ENCODE peak calls at places on chromosome 1, in ten cellular contexts. One of them, this sample, is unnamed.

GRCh38 chr1:65050735-65051134 is 84.4 kb upstream of the JAK1 start:
- DNase-seq in retinal pigment epithelial cell: no peak
- DNase-seq in activated CD8-positive, alpha-beta memory T cell treated with anti-CD3 and anti-CD28 coated beads for 48 hours: no peak
- DNase-seq in AG20443: no peak
- DNase-seq in neural crest cell: no peak
- DNase-seq in effector memory CD8-positive, alpha-beta T cell: no peak
- DNase-seq in aorta: no peak
- DNase-seq in SHP77: no peak
- DNase-seq in left lung: no peak
- DNase-seq in renal cortical epithelial cell: no peak
- DNase-seq in this sample: no peak

GRCh38 chr1:204469304-204469703 is 25.3 kb downstream of the PIK3C2B start:
- DNase-seq in AG20443: no peak
- DNase-seq in neural crest cell: no peak
- DNase-seq in SHP77: no peak
- DNase-seq in retinal pigment epithelial cell: no peak
- DNase-seq in activated CD8-positive, alpha-beta memory T cell treated with anti-CD3 and anti-CD28 coated beads for 48 hours: no peak
- DNase-seq in left lung: no peak
- DNase-seq in effector memory CD8-positive, alpha-beta T cell: no peak
- DNase-seq in renal cortical epithelial cell: no peak
- DNase-seq in aorta: no peak
- DNase-seq in this sample: no peak

GRCh38 chr1:59747469-59748014 is 67.2 kb upstream of the HOOK1 start:
- DNase-seq in AG20443: no peak
- DNase-seq in left lung: no peak
- DNase-seq in retinal pigment epithelial cell: no peak
- DNase-seq in effector memory CD8-positive, alpha-beta T cell: no peak
- DNase-seq in activated CD8-positive, alpha-beta memory T cell treated with anti-CD3 and anti-CD28 coated beads for 48 hours: no peak
- DNase-seq in aorta: no peak
- DNase-seq in renal cortical epithelial cell: no peak
- DNase-seq in SHP77: no peak
- DNase-seq in neural crest cell: no peak
- DNase-seq in this sample: no peak

GRCh38 chr1:179121159-179121938 is 39.5 kb downstream of the TOR3A start:
- DNase-seq in AG20443: no peak
- DNase-seq in effector memory CD8-positive, alpha-beta T cell: peak; percentile 27
- DNase-seq in SHP77: no peak
- DNase-seq in left lung: no peak
- DNase-seq in aorta: no peak
- DNase-seq in neural crest cell: peak; percentile 15
- DNase-seq in renal cortical epithelial cell: peak; percentile 71
- DNase-seq in retinal pigment epithelial cell: no peak
- DNase-seq in activated CD8-positive, alpha-beta memory T cell treated with anti-CD3 and anti-CD28 coated beads for 48 hours: no peak
- DNase-seq in this sample: no peak

GRCh38 chr1:17582124-17582768 is 42.7 kb downstream of the ARHGEF10L start:
- DNase-seq in retinal pigment epithelial cell: no peak
- DNase-seq in aorta: no peak
- DNase-seq in neural crest cell: no peak
- DNase-seq in AG20443: no peak
- DNase-seq in activated CD8-positive, alpha-beta memory T cell treated with anti-CD3 and anti-CD28 coated beads for 48 hours: no peak
- DNase-seq in left lung: no peak
- DNase-seq in renal cortical epithelial cell: no peak
- DNase-seq in SHP77: no peak
- DNase-seq in effector memory CD8-positive, alpha-beta T cell: no peak
- DNase-seq in this sample: no peak

GRCh38 chr1:114466334-114467014 is 44.5 kb downstream of the TRIM33 start:
- DNase-seq in neural crest cell: no peak
- DNase-seq in SHP77: no peak
- DNase-seq in renal cortical epithelial cell: no peak
- DNase-seq in effector memory CD8-positive, alpha-beta T cell: no peak
- DNase-seq in AG20443: no peak
- DNase-seq in retinal pigment epithelial cell: no peak
- DNase-seq in aorta: no peak
- DNase-seq in left lung: no peak
- DNase-seq in activated CD8-positive, alpha-beta memory T cell treated with anti-CD3 and anti-CD28 coated beads for 48 hours: no peak
- DNase-seq in this sample: no peak

GRCh38 chr1:53416264-53416663 is 42.9 kb upstream of the DMRTB1 start:
- DNase-seq in activated CD8-positive, alpha-beta memory T cell treated with anti-CD3 and anti-CD28 coated beads for 48 hours: no peak
- DNase-seq in AG20443: no peak
- DNase-seq in retinal pigment epithelial cell: no peak
- DNase-seq in renal cortical epithelial cell: no peak
- DNase-seq in neural crest cell: no peak
- DNase-seq in effector memory CD8-positive, alpha-beta T cell: no peak
- DNase-seq in aorta: no peak
- DNase-seq in left lung: no peak
- DNase-seq in SHP77: no peak
- DNase-seq in this sample: no peak

GRCh38 chr1:27666791-27667254 is 5.2 kb downstream of the IFI6 start:
- DNase-seq in renal cortical epithelial cell: no peak
- DNase-seq in retinal pigment epithelial cell: no peak
- DNase-seq in neural crest cell: no peak
- DNase-seq in SHP77: no peak
- DNase-seq in activated CD8-positive, alpha-beta memory T cell treated with anti-CD3 and anti-CD28 coated beads for 48 hours: no peak
- DNase-seq in effector memory CD8-positive, alpha-beta T cell: no peak
- DNase-seq in left lung: no peak
- DNase-seq in aorta: no peak
- DNase-seq in AG20443: no peak
- DNase-seq in this sample: no peak

GRCh38 chr1:156285437-156285836 is 1.3 kb downstream of the TMEM79 start:
- DNase-seq in left lung: no peak
- DNase-seq in AG20443: no peak
- DNase-seq in SHP77: no peak
- DNase-seq in retinal pigment epithelial cell: no peak
- DNase-seq in aorta: no peak
- DNase-seq in activated CD8-positive, alpha-beta memory T cell treated with anti-CD3 and anti-CD28 coated beads for 48 hours: no peak
- DNase-seq in neural crest cell: no peak
- DNase-seq in effector memory CD8-positive, alpha-beta T cell: no peak
- DNase-seq in renal cortical epithelial cell: no peak
- DNase-seq in this sample: no peak

GRCh38 chr1:40532062-40532389 is 589 bp downstream of the ZNF684 start:
- DNase-seq in activated CD8-positive, alpha-beta memory T cell treated with anti-CD3 and anti-CD28 coated beads for 48 hours: no peak
- DNase-seq in effector memory CD8-positive, alpha-beta T cell: no peak
- DNase-seq in retinal pigment epithelial cell: no peak
- DNase-seq in SHP77: no peak
- DNase-seq in AG20443: no peak
- DNase-seq in left lung: no peak
- DNase-seq in aorta: no peak
- DNase-seq in renal cortical epithelial cell: no peak
- DNase-seq in neural crest cell: no peak
- DNase-seq in this sample: no peak

GRCh38 chr1:54705153-54705552 is 10.5 kb upstream of the TTC4 start:
- DNase-seq in neural crest cell: no peak
- DNase-seq in AG20443: no peak
- DNase-seq in SHP77: no peak
- DNase-seq in aorta: no peak
- DNase-seq in retinal pigment epithelial cell: no peak
- DNase-seq in activated CD8-positive, alpha-beta memory T cell treated with anti-CD3 and anti-CD28 coated beads for 48 hours: no peak
- DNase-seq in renal cortical epithelial cell: no peak
- DNase-seq in effector memory CD8-positive, alpha-beta T cell: no peak
- DNase-seq in left lung: no peak
- DNase-seq in this sample: no peak

GRCh38 chr1:224205438-224205840 is 22.4 kb downstream of the DEGS1 start:
- DNase-seq in renal cortical epithelial cell: peak; percentile 57
- DNase-seq in AG20443: peak; percentile 68
- DNase-seq in activated CD8-positive, alpha-beta memory T cell treated with anti-CD3 and anti-CD28 coated beads for 48 hours: peak; percentile 16
- DNase-seq in left lung: no peak
- DNase-seq in retinal pigment epithelial cell: no peak
- DNase-seq in SHP77: no peak
- DNase-seq in neural crest cell: no peak
- DNase-seq in effector memory CD8-positive, alpha-beta T cell: no peak
- DNase-seq in aorta: no peak
- DNase-seq in this sample: no peak

GRCh38 chr1:39047374-39048229 is 21.5 kb downstream of the NDUFS5 start:
- DNase-seq in retinal pigment epithelial cell: peak; percentile 75
- DNase-seq in aorta: peak; percentile 61
- DNase-seq in SHP77: no peak
- DNase-seq in left lung: no peak
- DNase-seq in neural crest cell: no peak
- DNase-seq in renal cortical epithelial cell: peak; percentile 94
- DNase-seq in effector memory CD8-positive, alpha-beta T cell: no peak
- DNase-seq in AG20443: peak; percentile 90
- DNase-seq in activated CD8-positive, alpha-beta memory T cell treated with anti-CD3 and anti-CD28 coated beads for 48 hours: no peak
- DNase-seq in this sample: no peak

GRCh38 chr1:231507476-231508355 is 20.8 kb upstream of the TSNAX start:
- DNase-seq in renal cortical epithelial cell: no peak
- DNase-seq in neural crest cell: no peak
- DNase-seq in AG20443: no peak
- DNase-seq in retinal pigment epithelial cell: no peak
- DNase-seq in activated CD8-positive, alpha-beta memory T cell treated with anti-CD3 and anti-CD28 coated beads for 48 hours: no peak
- DNase-seq in SHP77: no peak
- DNase-seq in left lung: no peak
- DNase-seq in aorta: no peak
- DNase-seq in effector memory CD8-positive, alpha-beta T cell: no peak
- DNase-seq in this sample: no peak

GRCh38 chr1:97654866-97655265 is 266.0 kb downstream of the DPYD start:
- DNase-seq in AG20443: no peak
- DNase-seq in effector memory CD8-positive, alpha-beta T cell: no peak
- DNase-seq in neural crest cell: no peak
- DNase-seq in renal cortical epithelial cell: no peak
- DNase-seq in retinal pigment epithelial cell: no peak
- DNase-seq in left lung: no peak
- DNase-seq in SHP77: no peak
- DNase-seq in aorta: no peak
- DNase-seq in activated CD8-positive, alpha-beta memory T cell treated with anti-CD3 and anti-CD28 coated beads for 48 hours: no peak
- DNase-seq in this sample: no peak

GRCh38 chr1:92961131-92961895 is at the start of gene DIPK1A:
- DNase-seq in renal cortical epithelial cell: peak; percentile 25
- DNase-seq in retinal pigment epithelial cell: no peak
- DNase-seq in activated CD8-positive, alpha-beta memory T cell treated with anti-CD3 and anti-CD28 coated beads for 48 hours: peak; percentile 50
- DNase-seq in SHP77: peak; percentile 71
- DNase-seq in effector memory CD8-positive, alpha-beta T cell: peak; percentile 74
- DNase-seq in AG20443: peak; percentile 95
- DNase-seq in aorta: peak; percentile 85
- DNase-seq in neural crest cell: peak; percentile 69
- DNase-seq in left lung: peak; percentile 80
- DNase-seq in this sample: peak; percentile 12

GRCh38 chr1:116748272-116748671 is 6.0 kb upstream of the CD2 start:
- DNase-seq in aorta: no peak
- DNase-seq in retinal pigment epithelial cell: no peak
- DNase-seq in effector memory CD8-positive, alpha-beta T cell: no peak
- DNase-seq in AG20443: no peak
- DNase-seq in left lung: no peak
- DNase-seq in SHP77: no peak
- DNase-seq in neural crest cell: no peak
- DNase-seq in renal cortical epithelial cell: no peak
- DNase-seq in activated CD8-positive, alpha-beta memory T cell treated with anti-CD3 and anti-CD28 coated beads for 48 hours: no peak
- DNase-seq in this sample: no peak

GRCh38 chr1:53799141-53799540 is 39.0 kb downstream of the NDC1 start:
- DNase-seq in neural crest cell: no peak
- DNase-seq in effector memory CD8-positive, alpha-beta T cell: no peak
- DNase-seq in retinal pigment epithelial cell: peak; percentile 7
- DNase-seq in AG20443: peak; percentile 17
- DNase-seq in renal cortical epithelial cell: no peak
- DNase-seq in SHP77: no peak
- DNase-seq in activated CD8-positive, alpha-beta memory T cell treated with anti-CD3 and anti-CD28 coated beads for 48 hours: no peak
- DNase-seq in aorta: no peak
- DNase-seq in left lung: no peak
- DNase-seq in this sample: no peak

GRCh38 chr1:111920221-111921024 is 69.0 kb downstream of the KCND3 start:
- DNase-seq in aorta: peak; percentile 70
- DNase-seq in retinal pigment epithelial cell: peak; percentile 14
- DNase-seq in SHP77: peak; percentile 76
- DNase-seq in effector memory CD8-positive, alpha-beta T cell: no peak
- DNase-seq in renal cortical epithelial cell: peak; percentile 3
- DNase-seq in neural crest cell: no peak
- DNase-seq in activated CD8-positive, alpha-beta memory T cell treated with anti-CD3 and anti-CD28 coated beads for 48 hours: no peak
- DNase-seq in AG20443: peak; percentile 64
- DNase-seq in left lung: no peak
- DNase-seq in this sample: peak; percentile 31

GRCh38 chr1:25110480-25110879 is 121.8 kb downstream of the SYF2 start:
- DNase-seq in SHP77: no peak
- DNase-seq in AG20443: no peak
- DNase-seq in neural crest cell: no peak
- DNase-seq in left lung: no peak
- DNase-seq in aorta: no peak
- DNase-seq in renal cortical epithelial cell: no peak
- DNase-seq in activated CD8-positive, alpha-beta memory T cell treated with anti-CD3 and anti-CD28 coated beads for 48 hours: no peak
- DNase-seq in retinal pigment epithelial cell: no peak
- DNase-seq in effector memory CD8-positive, alpha-beta T cell: no peak
- DNase-seq in this sample: no peak

GRCh38 chr1:116697892-116698595 is 30.5 kb upstream of the IGSF3 start:
- DNase-seq in effector memory CD8-positive, alpha-beta T cell: no peak
- DNase-seq in neural crest cell: no peak
- DNase-seq in aorta: no peak
- DNase-seq in SHP77: no peak
- DNase-seq in retinal pigment epithelial cell: no peak
- DNase-seq in AG20443: peak; percentile 29
- DNase-seq in left lung: no peak
- DNase-seq in activated CD8-positive, alpha-beta memory T cell treated with anti-CD3 and anti-CD28 coated beads for 48 hours: no peak
- DNase-seq in renal cortical epithelial cell: peak; percentile 80
- DNase-seq in this sample: no peak

GRCh38 chr1:75712306-75712705 is 12.2 kb upstream of the ACADM start:
- DNase-seq in renal cortical epithelial cell: peak; percentile 9
- DNase-seq in SHP77: no peak
- DNase-seq in activated CD8-positive, alpha-beta memory T cell treated with anti-CD3 and anti-CD28 coated beads for 48 hours: no peak
- DNase-seq in AG20443: no peak
- DNase-seq in retinal pigment epithelial cell: peak; percentile 64
- DNase-seq in neural crest cell: no peak
- DNase-seq in left lung: no peak
- DNase-seq in aorta: no peak
- DNase-seq in effector memory CD8-positive, alpha-beta T cell: no peak
- DNase-seq in this sample: no peak

GRCh38 chr1:165747632-165748452 is 20.8 kb downstream of the TMCO1 start:
- DNase-seq in neural crest cell: no peak
- DNase-seq in renal cortical epithelial cell: peak; percentile 48
- DNase-seq in AG20443: no peak
- DNase-seq in activated CD8-positive, alpha-beta memory T cell treated with anti-CD3 and anti-CD28 coated beads for 48 hours: no peak
- DNase-seq in retinal pigment epithelial cell: no peak
- DNase-seq in SHP77: no peak
- DNase-seq in aorta: no peak
- DNase-seq in effector memory CD8-positive, alpha-beta T cell: no peak
- DNase-seq in left lung: no peak
- DNase-seq in this sample: no peak

GRCh38 chr1:29395724-29396437 is 159.6 kb downstream of the PTPRU start:
- DNase-seq in retinal pigment epithelial cell: no peak
- DNase-seq in left lung: no peak
- DNase-seq in renal cortical epithelial cell: no peak
- DNase-seq in AG20443: no peak
- DNase-seq in aorta: no peak
- DNase-seq in neural crest cell: no peak
- DNase-seq in SHP77: no peak
- DNase-seq in activated CD8-positive, alpha-beta memory T cell treated with anti-CD3 and anti-CD28 coated beads for 48 hours: no peak
- DNase-seq in effector memory CD8-positive, alpha-beta T cell: no peak
- DNase-seq in this sample: no peak

GRCh38 chr1:51000160-51000559 is 30.1 kb downstream of the CDKN2C start:
- DNase-seq in aorta: no peak
- DNase-seq in activated CD8-positive, alpha-beta memory T cell treated with anti-CD3 and anti-CD28 coated beads for 48 hours: no peak
- DNase-seq in left lung: no peak
- DNase-seq in renal cortical epithelial cell: no peak
- DNase-seq in effector memory CD8-positive, alpha-beta T cell: no peak
- DNase-seq in AG20443: no peak
- DNase-seq in SHP77: no peak
- DNase-seq in neural crest cell: no peak
- DNase-seq in retinal pigment epithelial cell: no peak
- DNase-seq in this sample: no peak

GRCh38 chr1:233990486-233990885 is 86.0 kb downstream of the SLC35F3 start:
- DNase-seq in renal cortical epithelial cell: no peak
- DNase-seq in neural crest cell: no peak
- DNase-seq in aorta: no peak
- DNase-seq in left lung: no peak
- DNase-seq in retinal pigment epithelial cell: no peak
- DNase-seq in activated CD8-positive, alpha-beta memory T cell treated with anti-CD3 and anti-CD28 coated beads for 48 hours: no peak
- DNase-seq in SHP77: no peak
- DNase-seq in AG20443: no peak
- DNase-seq in effector memory CD8-positive, alpha-beta T cell: no peak
- DNase-seq in this sample: no peak

GRCh38 chr1:151512801-151513625 is 1.8 kb downstream of the CGN start:
- DNase-seq in activated CD8-positive, alpha-beta memory T cell treated with anti-CD3 and anti-CD28 coated beads for 48 hours: no peak
- DNase-seq in neural crest cell: no peak
- DNase-seq in AG20443: no peak
- DNase-seq in aorta: no peak
- DNase-seq in renal cortical epithelial cell: no peak
- DNase-seq in SHP77: no peak
- DNase-seq in left lung: peak; percentile 69
- DNase-seq in effector memory CD8-positive, alpha-beta T cell: no peak
- DNase-seq in retinal pigment epithelial cell: no peak
- DNase-seq in this sample: no peak

GRCh38 chr1:39212499-39212898 is 8.0 kb downstream of the MACF1 start:
- DNase-seq in activated CD8-positive, alpha-beta memory T cell treated with anti-CD3 and anti-CD28 coated beads for 48 hours: no peak
- DNase-seq in SHP77: no peak
- DNase-seq in left lung: no peak
- DNase-seq in AG20443: no peak
- DNase-seq in retinal pigment epithelial cell: no peak
- DNase-seq in renal cortical epithelial cell: no peak
- DNase-seq in neural crest cell: no peak
- DNase-seq in aorta: no peak
- DNase-seq in effector memory CD8-positive, alpha-beta T cell: no peak
- DNase-seq in this sample: no peak